ENCODE peak calls at places on chromosomes 11 and 22, in four cellular contexts. H is transverse colon, D is stomach, B is ovary. R is an unnamed sample.

GRCh38 chr22:23394525-23395326 is 185.4 kb downstream of the IGLL1 start:
- DNase-seq in H (no peak), B (peak; percentile 23), D (no peak), R (no peak)

GRCh38 chr22:28024422-28024888 is 105.4 kb upstream of the PITPNB start:
- DNase-seq in H (no peak), B (peak; percentile 7), D (peak; percentile 11), R (no peak)

GRCh38 chr22:30906411-30906810 is 62.2 kb downstream of the MORC2 start:
- DNase-seq in H (no peak), D (no peak), B (no peak), R (no peak)

GRCh38 chr11:77473001-77473800 is 693 bp downstream of the PAK1 start:
- DNase-seq in H (peak; percentile 65), D (peak; percentile 62), B (peak; percentile 63), R (peak; percentile 12)

GRCh38 chr11:44573333-44573732 is 7.9 kb downstream of the CD82 start:
- DNase-seq in D (no peak), B (no peak), H (no peak), R (no peak)

GRCh38 chr11:129435499-129436245 is 60.0 kb downstream of the BARX2 start:
- DNase-seq in H (no peak), B (no peak), D (no peak), R (no peak)

GRCh38 chr22:41576877-41577276 is 12.8 kb downstream of the PMM1 start:
- DNase-seq in D (peak; percentile 60), H (peak; percentile 21), B (no peak), R (no peak)

GRCh38 chr11:3920148-3920852 is 64.8 kb downstream of the STIM1 start:
- DNase-seq in B (no peak), D (peak; percentile 44), H (peak; percentile 49), R (peak; percentile 74)

GRCh38 chr22:32544953-32545558 is 70.4 kb downstream of the FBXO7 start:
- DNase-seq in D (no peak), H (no peak), B (no peak), R (no peak)

GRCh38 chr11:119518746-119519382 is 95.9 kb upstream of the THY1 start:
- DNase-seq in D (no peak), H (no peak), B (no peak), R (no peak)

GRCh38 chr11:17399236-17399635 is 10.8 kb upstream of the KCNJ11 start:
- DNase-seq in D (no peak), B (no peak), H (no peak), R (no peak)

GRCh38 chr11:112206071-112206470 is 20.2 kb upstream of the PTS start:
- DNase-seq in B (no peak), D (no peak), H (no peak), R (no peak)

GRCh38 chr11:19447150-19447566 is 206.4 kb upstream of the E2F8 start:
- DNase-seq in H (no peak), D (no peak), B (no peak), R (no peak)

GRCh38 chr11:2699185-2699530 is 636 bp downstream of the KCNQ1OT1 start:
- DNase-seq in D (no peak), H (peak; percentile 32), B (no peak), R (no peak)

GRCh38 chr22:45271667-45272188 is 13.0 kb upstream of the UPK3A start:
- DNase-seq in H (peak; percentile 52), D (peak; percentile 31), B (no peak), R (peak; percentile 65)

GRCh38 chr22:44291265-44292006 is 21.3 kb downstream of the SHISAL1 start:
- DNase-seq in D (no peak), H (no peak), B (no peak), R (no peak)

GRCh38 chr22:46079861-46080821 is 70.2 kb upstream of the PPARA start:
- DNase-seq in H (peak; percentile 60), D (peak; percentile 67), B (peak; percentile 72), R (peak; percentile 81)

GRCh38 chr11:87039371-87039770 is 1.6 kb downstream of the TMEM135 start:
- DNase-seq in D (no peak), B (peak; percentile 38), H (no peak), R (peak; percentile 15)

GRCh38 chr11:64637346-64638016 is 46.5 kb downstream of the SLC22A12 start:
- DNase-seq in H (no peak), B (no peak), D (no peak), R (no peak)

GRCh38 chr11:68584991-68585524 is 99.3 kb upstream of the GAL start:
- DNase-seq in H (no peak), D (no peak), B (no peak), R (no peak)

GRCh38 chr11:68206211-68206610 is 6.9 kb downstream of the KMT5B start:
- DNase-seq in B (no peak), H (no peak), D (no peak), R (no peak)

GRCh38 chr11:86138958-86139357 is 70.1 kb upstream of the PICALM start:
- DNase-seq in B (no peak), H (no peak), D (no peak), R (no peak)

GRCh38 chr11:66676279-66676919 is 1.3 kb downstream of the RBM4B start:
- DNase-seq in H (no peak), B (no peak), D (no peak), R (no peak)

GRCh38 chr11:35077709-35078695 is 61.0 kb upstream of the CD44 start:
- DNase-seq in D (no peak), H (no peak), B (no peak), R (no peak)

GRCh38 chr11:11659567-11660341 is 37.9 kb upstream of the GALNT18 start:
- DNase-seq in D (no peak), H (no peak), B (no peak), R (no peak)

GRCh38 chr22:47131611-47132427 is 369.4 kb downstream of the TBC1D22A start:
- DNase-seq in H (no peak), D (no peak), B (no peak), R (no peak)

GRCh38 chr22:45914309-45914708 is 62.7 kb downstream of the WNT7B start:
- DNase-seq in B (no peak), H (no peak), D (no peak), R (no peak)

GRCh38 chr11:3854977-3855807 is at the start of gene STIM1:
- DNase-seq in H (peak; percentile 96), B (peak; percentile 95), D (peak; percentile 95), R (peak; percentile 91)

GRCh38 chr11:77448269-77448668 is 25.6 kb downstream of the PAK1 start:
- DNase-seq in H (no peak), B (no peak), D (no peak), R (no peak)

GRCh38 chr11:120539681-120540369 is 28.3 kb downstream of the GRIK4 start:
- DNase-seq in H (no peak), D (no peak), B (no peak), R (no peak)

GRCh38 chr22:29158546-29158945 is 47.1 kb upstream of the EMID1 start:
- DNase-seq in D (no peak), B (no peak), H (no peak), R (no peak)

GRCh38 chr22:46055176-46055850 is 78.4 kb upstream of the WNT7B start:
- DNase-seq in H (peak; percentile 79), D (peak; percentile 72), B (peak; percentile 71), R (peak; percentile 46)

GRCh38 chr22:24432059-24432853 is 4.9 kb downstream of the ADORA2A start:
- DNase-seq in D (peak; percentile 78), B (peak; percentile 81), H (peak; percentile 71), R (peak; percentile 45)

GRCh38 chr11:90453525-90453924 is 230.7 kb upstream of the CHORDC1 start:
- DNase-seq in B (no peak), H (no peak), D (no peak), R (no peak)

GRCh38 chr11:90447651-90448050 is 224.8 kb upstream of the CHORDC1 start:
- DNase-seq in D (no peak), H (no peak), B (no peak), R (no peak)

GRCh38 chr11:90446207-90446606 is 223.4 kb upstream of the CHORDC1 start:
- DNase-seq in H (no peak), D (no peak), B (no peak), R (no peak)

GRCh38 chr11:90449643-90450042 is 226.8 kb upstream of the CHORDC1 start:
- DNase-seq in D (no peak), B (no peak), H (no peak), R (no peak)

DNA sequence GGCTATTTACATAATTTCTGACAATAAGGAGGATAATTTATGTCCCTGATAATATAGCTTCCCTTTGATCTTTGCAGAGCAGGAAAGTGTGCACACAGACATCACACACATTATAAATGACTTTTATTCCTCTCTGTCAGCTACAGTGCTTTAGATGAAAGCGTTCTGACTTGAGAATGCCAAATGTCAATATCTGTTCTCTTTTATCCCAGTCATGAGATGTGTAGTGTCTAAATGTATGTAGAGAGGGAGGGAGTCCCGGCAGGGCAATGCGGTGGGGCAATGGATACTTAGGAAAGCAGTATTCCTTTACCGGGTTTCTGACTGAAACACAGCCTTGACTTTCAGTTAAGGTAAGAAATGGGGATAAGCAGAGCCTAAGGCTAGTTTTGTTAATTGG is 225.4 kb upstream of the CHORDC1 start:
- DNase-seq in H (no peak), B (no peak), D (no peak), R (no peak)
- TF ChIP-seq EP300 in H (no peak), B (no peak), D (no peak), R (no peak)

GRCh38 chr11:60485987-60486386 is 6.6 kb upstream of the MS4A12 start:
- DNase-seq in D (peak; percentile 29), B (no peak), H (peak; percentile 34), R (no peak)
- TF ChIP-seq CTCF in D (no peak), B (no peak), H (peak; percentile 57), R (no peak)

DNA sequence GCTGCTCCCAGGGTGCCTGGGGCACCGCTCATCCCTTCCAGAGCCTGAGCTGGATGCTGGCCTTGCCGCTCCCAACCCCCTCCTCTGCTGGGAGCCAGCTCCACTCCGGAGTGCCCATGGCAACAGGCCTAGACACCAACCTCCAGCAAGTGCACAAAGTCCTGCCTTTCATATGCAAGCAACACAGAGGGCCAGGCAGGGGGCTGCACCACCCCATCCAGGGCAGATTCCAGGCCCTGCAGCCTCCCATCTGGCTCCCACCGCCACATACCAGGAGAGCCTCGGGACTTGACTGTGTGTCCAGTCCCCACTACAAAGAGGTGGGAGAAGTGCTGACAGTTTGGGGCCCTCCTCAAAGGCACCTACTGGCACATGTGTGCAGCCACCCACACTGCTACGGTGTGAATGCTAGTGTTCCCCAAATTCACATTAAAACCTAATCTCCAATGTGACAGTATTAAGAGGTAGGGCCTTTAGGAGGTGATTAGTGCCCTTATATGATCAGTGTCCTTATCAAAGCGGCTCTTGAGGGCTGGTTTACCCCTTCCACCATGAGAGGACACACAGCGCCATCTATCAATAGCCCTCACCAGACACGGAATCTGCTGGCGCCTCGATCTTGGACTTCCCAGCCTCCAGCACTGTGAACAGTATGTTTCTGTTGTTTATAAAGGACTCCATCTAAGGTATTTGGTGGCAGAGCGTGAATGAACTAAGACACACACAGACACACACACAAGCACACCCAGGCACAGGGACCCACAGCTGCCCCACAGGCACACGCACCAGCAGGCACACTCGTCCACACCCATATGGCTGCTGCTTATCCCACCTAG is 16.2 kb downstream of the ARVCF start:
- DNase-seq in H (no peak), B (no peak), D (no peak), R (no peak)
- H3K4me1 ChIP-seq in H (no peaks in the 10 kb centered on the region), B (peaks cover 5% of the 10 kb centered on the region), D (peaks cover 20% of the 10 kb centered on the region), R (no peaks in the 10 kb centered on the region)

GRCh38 chr11:36101466-36101865 is 157.6 kb downstream of the LDLRAD3 start:
- DNase-seq in H (no peak), B (no peak), D (no peak), R (no peak)
- TF ChIP-seq EP300 in H (no peak), B (no peak), D (no peak), R (no peak)

DNA sequence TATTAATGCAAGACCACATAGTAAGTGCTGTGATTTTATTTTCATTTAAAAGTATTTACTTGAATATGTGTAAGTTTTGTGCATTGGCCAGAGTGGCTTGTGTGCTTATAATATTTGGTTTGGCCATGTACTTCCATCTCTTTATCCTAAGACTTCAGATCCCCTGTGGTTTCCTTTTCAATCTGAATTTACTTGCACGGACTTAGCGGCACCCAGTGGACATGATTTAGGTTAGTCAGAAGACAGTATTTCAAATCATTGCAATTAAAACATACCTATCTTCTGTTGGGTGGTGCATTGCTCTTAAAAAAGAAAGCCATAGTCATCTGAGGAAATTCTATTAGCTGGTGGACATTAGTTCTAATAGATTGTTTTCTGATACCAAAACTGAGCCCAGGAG is 30.7 kb downstream of the PIWIL4 start:
- DNase-seq in H (no peak), D (peak; percentile 45), B (no peak), R (no peak)
- TF ChIP-seq CTCF in H (no peak), D (no peak), B (peak; percentile 41), R (no peak)

R was measured in tibial nerve.